ENCODE peak calls at places on chromosomes 5 and 9, in four cellular contexts. M, Q, W and I are unnamed samples.

GRCh38 chr9:116812231-116813028 is 125.3 kb downstream of the TRIM32 start:
- DNase-seq in M (no peak), Q (no peak), W (no peak), I (no peak)

GRCh38 chr5:45385321-45386058 is 310.7 kb downstream of the HCN1 start:
- DNase-seq in W (no peak), M (no peak), Q (no peak), I (no peak)

GRCh38 chr9:115694991-115695390 is 458.6 kb upstream of the PAPPA start:
- DNase-seq in W (no peak), M (no peak), Q (no peak), I (no peak)

GRCh38 chr9:136429683-136430590 is 9.7 kb downstream of the INPP5E start:
- DNase-seq in Q (no peak), M (no peak), W (no peak), I (no peak)

GRCh38 chr5:87127426-87127825 is 140.3 kb upstream of the RASA1 start:
- DNase-seq in Q (no peak), M (no peak), W (no peak), I (no peak)

GRCh38 chr5:53100606-53101005 is 9.0 kb downstream of the MOCS2 start:
- DNase-seq in W (no peak), M (no peak), Q (no peak), I (no peak)

GRCh38 chr9:16347886-16348285 is 522.6 kb downstream of the BNC2 start:
- DNase-seq in Q (no peak), M (no peak), W (no peak), I (no peak)

GRCh38 chr5:103177543-103177942 is 57.4 kb downstream of the PPIP5K2 start:
- DNase-seq in W (no peak), Q (no peak), M (no peak), I (no peak)

GRCh38 chr5:95984287-95984938 is 22.8 kb upstream of the ELL2 start:
- DNase-seq in Q (no peak), W (no peak), M (no peak), I (no peak)

GRCh38 chr9:99296375-99296951 is 74.4 kb downstream of the SEC61B start:
- DNase-seq in Q (no peak), M (no peak), W (no peak), I (peak; percentile 43)

GRCh38 chr9:130137870-130138653 is 34.1 kb upstream of the NCS1 start:
- DNase-seq in W (peak; percentile 65), M (peak; percentile 34), Q (no peak), I (no peak)

GRCh38 chr5:101942321-101942882 is 353.7 kb downstream of the SLCO4C1 start:
- DNase-seq in Q (no peak), M (no peak), W (no peak), I (peak; percentile 48)

GRCh38 chr5:138876811-138877210 is 1.7 kb upstream of the LRRTM2 start:
- DNase-seq in M (no peak), W (no peak), Q (no peak), I (no peak)

GRCh38 chr5:138874241-138874640 is 894 bp downstream of the LRRTM2 start:
- DNase-seq in M (no peak), W (no peak), Q (no peak), I (no peak)

GRCh38 chr5:138873096-138873885 is 1.8 kb downstream of the LRRTM2 start:
- DNase-seq in Q (no peak), M (no peak), W (no peak), I (no peak)

GRCh38 chr5:138873886-138874200 is 1.3 kb downstream of the LRRTM2 start:
- DNase-seq in Q (no peak), W (no peak), M (no peak), I (no peak)

DNA sequence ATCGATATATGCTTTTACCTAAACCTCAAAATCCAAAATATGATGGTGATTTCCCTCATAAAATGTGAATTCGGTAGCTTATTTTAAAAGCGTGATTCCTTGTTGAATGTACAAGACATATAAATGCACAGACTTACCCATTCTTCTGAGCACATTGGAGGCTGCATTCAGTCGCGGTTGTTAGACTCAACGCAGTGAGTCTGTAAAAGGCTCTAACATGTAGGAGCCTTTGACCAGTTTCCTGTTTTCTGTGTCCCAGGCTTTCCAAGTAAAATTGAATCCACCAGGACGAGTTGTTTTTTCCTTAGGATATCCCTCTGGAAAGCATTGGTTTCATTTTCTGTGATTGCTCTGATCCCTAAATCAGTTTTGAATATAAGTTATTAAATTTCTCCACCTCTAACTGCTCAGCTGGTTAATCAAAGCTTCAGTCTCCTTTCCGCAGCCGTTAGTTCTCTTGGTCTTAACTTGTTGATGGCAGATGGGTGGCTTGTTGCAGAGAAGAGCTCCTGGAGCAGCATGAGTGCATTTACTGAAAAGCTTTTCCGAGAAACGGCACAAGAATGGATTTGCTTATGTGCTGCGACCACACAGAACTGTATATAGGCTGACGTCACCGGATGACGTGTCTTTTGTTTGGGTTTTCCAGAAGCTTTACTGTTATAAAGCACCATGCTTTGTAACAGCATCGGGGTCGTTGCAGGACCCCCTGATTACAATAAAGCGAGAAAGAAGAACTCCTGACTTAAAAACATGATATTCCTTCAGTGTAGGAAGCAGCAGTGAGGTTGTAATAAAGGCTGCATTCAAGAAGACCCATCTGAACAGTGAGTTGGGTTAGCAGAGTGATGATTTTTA is at the start of gene LRRTM2:
- DNase-seq in M (no peak), Q (no peak), W (no peak), I (no peak)
- H3K27ac ChIP-seq in M (no peak within 1 kb of the TSS), Q (peak within 1 kb of the TSS; percentile 43), W (no peak within 1 kb of the TSS), I (no peak within 1 kb of the TSS)

GRCh38 chr5:148397968-148398595 is 14.3 kb downstream of the FBXO38 start:
- DNase-seq in W (no peak), M (no peak), Q (no peak), I (no peak)

GRCh38 chr5:148401604-148402003 is 17.8 kb downstream of the FBXO38 start:
- DNase-seq in Q (no peak), M (no peak), W (no peak), I (no peak)

GRCh38 chr5:148394587-148395019 is 10.8 kb downstream of the FBXO38 start:
- DNase-seq in Q (no peak), W (no peak), M (no peak), I (no peak)

GRCh38 chr5:148395031-148395430 is 11.3 kb downstream of the FBXO38 start:
- DNase-seq in Q (no peak), M (no peak), W (no peak), I (no peak)

GRCh38 chr5:148398698-148399121 is 15.0 kb downstream of the FBXO38 start:
- DNase-seq in W (no peak), Q (no peak), M (no peak), I (no peak)
- H3K4me1 ChIP-seq in W (peaks cover 7% of the 10 kb centered on the region), Q (no peaks in the 10 kb centered on the region), M (peaks cover 10% of the 10 kb centered on the region), I (no peaks in the 10 kb centered on the region)

DNA sequence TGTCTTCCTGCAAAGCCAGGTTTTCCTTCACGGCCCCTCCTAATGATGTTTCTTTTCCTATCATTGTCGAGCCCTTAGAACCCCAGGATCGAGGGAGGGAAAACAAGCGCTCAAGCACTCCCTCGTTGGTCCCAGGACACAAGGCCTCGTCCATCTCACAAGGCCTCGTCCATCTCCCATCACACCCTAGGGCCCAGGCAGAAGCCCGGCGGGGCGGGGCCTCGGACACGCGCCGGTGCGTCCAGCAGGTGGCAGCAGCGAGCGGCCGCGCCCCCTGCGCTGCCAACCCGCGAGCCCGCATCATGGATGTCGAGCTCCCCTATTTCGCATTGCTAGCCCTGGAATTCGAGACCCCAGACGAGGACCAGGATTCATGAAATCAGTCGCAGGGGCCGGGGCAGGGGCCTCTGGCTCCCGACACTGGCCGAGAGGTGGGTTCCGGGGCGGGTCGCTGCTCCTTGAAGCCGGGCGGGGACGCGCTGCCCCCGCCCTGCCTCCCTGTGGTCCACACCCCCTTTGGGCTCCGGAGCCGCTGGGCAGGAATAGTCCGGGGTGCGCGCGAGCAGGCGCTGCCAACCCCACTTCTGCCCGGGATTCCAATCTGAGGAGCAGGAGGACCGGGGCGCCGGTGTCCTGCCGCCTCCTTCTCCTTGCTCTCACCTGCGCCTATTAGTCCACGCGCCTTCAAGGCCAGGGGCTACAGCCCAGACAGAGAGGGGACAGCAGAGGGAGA is at the start of gene ABLIM3:
- DNase-seq in M (peak; percentile 79), W (peak; percentile 89), Q (peak; percentile 68), I (peak; percentile 78)
- TF ChIP-seq POLR2A in M (no peak), W (peak; percentile 43), Q (no peak), I (no peak)

GRCh38 chr5:90934091-90934719 is 375.6 kb downstream of the ADGRV1 start:
- DNase-seq in Q (no peak), W (no peak), M (no peak), I (no peak)
- H3K27ac ChIP-seq in Q (no peak overlapping the region), W (no peak overlapping the region), M (no peak overlapping the region), I (no peak overlapping the region)

GRCh38 chr9:95449016-95449415 is 67.8 kb downstream of the PTCH1 start:
- DNase-seq in M (no peak), Q (no peak), W (no peak), I (no peak)

GRCh38 chr9:95447660-95448420 is 68.9 kb downstream of the PTCH1 start:
- DNase-seq in M (no peak), Q (no peak), W (no peak), I (no peak)

GRCh38 chr9:95455714-95456113 is 61.1 kb downstream of the PTCH1 start:
- DNase-seq in Q (no peak), M (no peak), W (no peak), I (no peak)

GRCh38 chr9:95450171-95451107 is 66.3 kb downstream of the PTCH1 start:
- DNase-seq in W (no peak), M (no peak), Q (no peak), I (no peak)

DNA sequence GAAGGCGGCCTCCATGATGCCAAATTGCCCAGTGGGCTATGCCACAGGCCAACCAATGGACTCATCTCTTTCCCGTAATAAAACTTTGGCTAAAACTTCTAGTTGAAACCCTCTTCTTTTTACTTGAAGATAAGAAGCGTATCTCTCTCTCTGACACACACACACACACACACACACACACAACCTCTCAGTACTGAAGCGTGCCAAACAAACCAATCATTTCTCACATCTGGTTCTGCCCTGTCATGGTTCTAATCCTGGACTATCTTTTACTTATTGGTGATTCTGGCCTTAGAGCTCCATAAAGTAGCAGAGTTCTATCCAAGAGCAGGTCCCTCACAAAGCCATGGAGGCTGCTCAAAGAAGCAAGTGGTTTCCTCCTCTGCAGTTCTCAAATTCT is 64.6 kb downstream of the PTCH1 start:
- DNase-seq in M (no peak), W (no peak), Q (no peak), I (no peak)
- H3K4me1 ChIP-seq in M (no peaks in the 10 kb centered on the region), W (no peaks in the 10 kb centered on the region), Q (no peaks in the 10 kb centered on the region), I (peaks cover 10% of the 10 kb centered on the region)

GRCh38 chr5:134738133-134738962 is at the start of gene CAMLG:
- DNase-seq in M (peak; percentile 99), Q (peak; percentile 94), W (peak; percentile 99), I (peak; percentile 99)
- TF ChIP-seq POLR2A in M (peak; percentile 92), Q (peak; percentile 80), W (peak; percentile 93), I (peak; percentile 57)

DNA sequence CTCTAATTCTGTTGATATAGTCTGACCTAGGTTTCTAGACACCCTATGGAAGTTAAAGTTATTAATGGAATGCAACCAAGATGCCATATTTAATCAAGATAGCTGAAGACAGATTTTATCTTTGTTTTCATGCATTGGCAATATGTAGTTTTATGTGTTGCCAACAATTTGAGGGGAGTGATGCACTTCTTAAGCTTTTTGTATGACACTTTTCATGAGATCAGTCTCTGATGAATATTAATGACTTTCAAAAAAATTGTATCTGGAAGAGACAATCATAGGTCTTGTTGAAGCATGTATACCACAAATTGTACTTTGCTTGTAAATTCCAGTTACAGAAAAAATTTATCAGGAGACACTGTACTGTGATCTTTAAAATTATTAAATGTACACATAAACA is 101.7 kb upstream of the IFNK start:
- DNase-seq in Q (no peak), M (no peak), W (no peak), I (no peak)
- H3K27ac ChIP-seq in Q (no peak overlapping the region), M (no peak overlapping the region), W (no peak overlapping the region), I (no peak overlapping the region)